ENCODE peak calls at places on chromosomes 6 and 20, in six cellular contexts. R, G, L, O, F and N are unnamed samples. For H3K36me3, the result is how much of the 10 kb centered on the place peaks cover.

GRCh38 chr6:53287336-53288225 is 61.2 kb downstream of the ELOVL5 start:
- DNase-seq in O (no peak), F (no peak), G (no peak), R (no peak), L (no peak), N (no peak)

GRCh38 chr6:144314562-144314961 is 29.4 kb downstream of the UTRN start:
- DNase-seq in G (no peak), O (no peak), L (no peak), R (no peak), F (no peak), N (no peak)

GRCh38 chr6:141265748-141266647 is 866.7 kb upstream of the GJE1 start:
- DNase-seq in G (no peak), O (peak), L (no peak), F (no peak), R (no peak), N (no peak)

GRCh38 chr6:85643530-85644373 is 1.1 kb upstream of the SYNCRIP start:
- DNase-seq in R (peak), F (peak), G (peak), L (peak), O (peak), N (peak)

GRCh38 chr20:5000263-5001173 is 792 bp downstream of the SLC23A2 start:
- DNase-seq in G (no peak), F (no peak), O (no peak), L (peak), R (peak), N (peak)

GRCh38 chr6:158718431-158719126 is 68.7 kb downstream of the SYTL3 start:
- DNase-seq in G (peak), O (peak), F (no peak), R (peak), L (no peak), N (no peak)

GRCh38 chr20:12998046-12998445 is 10.7 kb upstream of the SPTLC3 start:
- DNase-seq in O (no peak), G (no peak), F (no peak), R (no peak), L (no peak), N (no peak)

GRCh38 chr20:6635034-6635736 is 132.3 kb upstream of the BMP2 start:
- DNase-seq in L (no peak), R (no peak), G (no peak), O (peak), F (no peak), N (no peak)

GRCh38 chr6:31178143-31179041 is 7.9 kb upstream of the POU5F1 start:
- DNase-seq in F (no peak), L (no peak), O (peak), R (no peak), G (no peak), N (no peak)

GRCh38 chr6:132391391-132392291 is 9.6 kb downstream of the MOXD1 start:
- DNase-seq in G (peak), O (peak), L (peak), F (peak), R (no peak), N (no peak)

GRCh38 chr20:57437672-57438330 is 46.6 kb downstream of the RBM38 start:
- DNase-seq in R (no peak), O (no peak), F (no peak), L (no peak), G (no peak), N (peak)

GRCh38 chr6:127897437-127897836 is 3.4 kb downstream of the THEMIS start:
- DNase-seq in O (peak), L (no peak), G (no peak), F (no peak), R (no peak), N (no peak)

GRCh38 chr20:22623211-22623610 is 38.8 kb upstream of the FOXA2 start:
- DNase-seq in L (no peak), F (no peak), O (peak), R (no peak), G (no peak), N (no peak)

DNA sequence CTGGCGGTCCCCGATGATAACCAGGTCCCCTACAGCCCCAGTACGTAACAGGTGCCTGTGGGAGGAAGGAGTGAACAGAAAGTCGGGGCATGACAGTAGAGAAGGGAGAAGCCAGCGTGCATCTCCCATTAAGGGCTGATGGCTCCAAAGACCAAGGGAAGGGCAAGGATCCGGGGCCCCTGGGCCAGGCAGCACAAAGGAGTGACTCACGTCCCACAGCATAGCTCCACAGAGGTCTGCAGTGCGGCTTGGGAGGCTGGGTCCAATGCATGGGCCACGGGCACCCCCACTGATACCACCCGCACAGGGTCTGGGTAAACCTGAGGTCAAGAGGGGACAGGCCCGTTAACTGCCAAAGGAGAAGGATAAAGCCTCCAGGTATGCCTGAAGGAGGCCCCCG is 10.3 kb downstream of the AARS2 start:
- DNase-seq in O (no peak), L (no peak), G (no peak), R (no peak), F (no peak), N (no peak)
- H3K36me3 ChIP-seq in O (half or more), L (half or more), G (half or more), R (under half), F (under half), N (half or more)

DNA sequence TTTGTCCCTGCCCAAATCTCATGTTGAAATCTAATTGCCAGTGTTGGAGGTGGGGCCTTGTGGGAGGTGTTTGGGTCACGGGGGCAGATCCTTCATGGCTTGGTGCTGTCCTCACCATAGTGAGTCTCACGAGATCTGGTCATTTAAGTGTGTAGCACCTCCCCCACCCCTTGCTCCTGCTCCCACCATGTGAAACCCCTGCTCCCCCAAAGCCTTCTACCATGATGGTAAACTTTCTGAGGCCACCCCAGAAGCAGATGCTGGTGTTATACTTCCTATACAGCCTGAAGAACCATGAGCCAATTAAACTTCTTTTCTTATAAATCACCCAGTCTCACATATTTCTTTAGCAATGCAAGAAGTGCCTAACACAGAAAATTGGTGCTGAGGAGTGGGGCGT is 19.9 kb upstream of the THBS2 start:
- DNase-seq in L (no peak), R (no peak), F (no peak), O (no peak), G (no peak), N (no peak)
- H3K4me3 ChIP-seq in L (no peak), R (no peak), F (no peak), O (no peak), G (no peak), N (no peak)

DNA sequence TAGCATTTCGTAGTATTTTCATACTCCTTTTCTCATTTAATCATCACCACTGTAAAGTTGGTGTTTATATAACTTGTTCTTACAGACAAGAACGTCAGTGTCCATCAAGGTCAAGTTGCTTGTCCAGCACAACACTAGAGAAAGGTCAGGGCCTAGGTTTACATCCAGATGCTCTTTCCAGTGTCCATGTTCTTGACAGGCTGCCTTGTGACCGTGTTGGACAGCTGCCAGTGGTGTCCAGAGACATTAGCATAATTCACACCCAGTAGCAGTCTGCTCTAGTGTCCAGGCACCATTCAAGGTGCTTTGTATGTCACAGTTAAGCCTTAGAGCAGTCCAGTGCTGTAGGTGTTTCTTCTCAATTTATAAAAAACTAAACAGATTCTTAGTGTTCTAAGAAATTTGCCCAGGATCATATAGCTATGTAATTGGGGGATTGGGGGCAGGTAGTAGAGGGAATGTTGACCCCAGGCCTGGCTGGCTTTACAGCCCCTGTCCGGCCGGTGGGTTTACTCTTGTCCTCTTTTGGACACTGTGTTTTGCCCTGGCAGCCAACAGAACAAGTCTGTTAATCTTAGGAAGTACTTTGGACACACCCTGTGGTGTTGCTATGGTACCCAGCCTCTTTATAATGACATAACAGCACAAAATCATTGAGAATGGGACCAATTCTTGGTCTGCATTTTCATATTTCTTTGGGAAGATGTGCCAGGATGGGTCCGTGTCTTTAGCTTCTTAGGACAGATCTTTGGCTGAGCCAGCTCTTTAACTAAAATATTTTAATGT is 8.0 kb downstream of the STK35 start:
- DNase-seq in L (peak), O (no peak), R (peak), G (no peak), F (no peak), N (peak)
- H3K36me3 ChIP-seq in L (under half), O (under half), R (under half), G (under half), F (under half), N (under half)

DNA sequence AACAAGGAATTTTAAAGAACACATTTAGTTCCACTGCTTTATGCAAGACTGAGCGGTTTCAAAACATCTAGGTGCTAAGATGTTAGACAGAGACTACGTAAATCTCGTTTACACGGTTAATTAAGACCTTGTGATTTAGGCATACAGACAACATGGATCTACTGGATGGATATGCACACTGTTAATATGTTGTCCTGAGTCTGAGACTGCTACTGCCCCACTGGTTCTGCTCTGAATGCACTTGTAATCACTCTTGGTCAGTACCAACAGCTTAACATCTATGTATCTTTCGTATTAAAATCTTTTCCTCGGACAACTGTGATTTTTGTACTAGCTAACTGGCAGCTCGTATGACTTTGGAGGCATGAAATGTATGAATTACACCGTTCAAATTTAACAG is 3.1 kb downstream of the MAN1A1 start:
- DNase-seq in F (no peak), L (no peak), O (no peak), R (no peak), G (no peak), N (no peak)
- H3K4me3 ChIP-seq in F (no peak), L (peak), O (no peak), R (peak), G (no peak), N (peak)

GRCh38 chr6:107941627-107942026 is 16.4 kb downstream of the SEC63 start:
- DNase-seq in F (no peak), R (peak), G (no peak), O (no peak), L (no peak), N (no peak)

GRCh38 chr6:107941199-107941598 is 16.8 kb downstream of the SEC63 start:
- DNase-seq in O (no peak), R (no peak), G (no peak), L (no peak), F (no peak), N (no peak)

GRCh38 chr6:107931894-107932293 is 26.1 kb downstream of the SEC63 start:
- DNase-seq in F (no peak), G (no peak), L (no peak), R (no peak), O (no peak), N (no peak)

GRCh38 chr6:107932580-107932979 is 25.4 kb downstream of the SEC63 start:
- DNase-seq in G (no peak), F (no peak), L (no peak), O (no peak), R (no peak), N (no peak)

GRCh38 chr6:107936162-107936909 is 21.7 kb downstream of the SEC63 start:
- DNase-seq in O (no peak), F (no peak), R (no peak), L (no peak), G (no peak), N (no peak)
- H3K36me3 ChIP-seq in O (under half), F (under half), R (under half), L (under half), G (under half), N (under half)

GRCh38 chr20:19937651-19938420 is 79.3 kb upstream of the NAA20 start:
- DNase-seq in L (no peak), F (no peak), R (no peak), G (no peak), O (no peak), N (no peak)
- H3K4me3 ChIP-seq in L (peak), F (peak), R (no peak), G (no peak), O (no peak), N (peak)